ENCODE peak calls at places on chromosomes 3 and 15, in five cellular contexts. A is adipocyte, Z is GM12878, I is mesendoderm, L is IMR-90. X is an unnamed sample.

GRCh38 chr15:96121066-96121465 is 209.4 kb upstream of the NR2F2 start:
- DNase-seq in A (no peak), Z (no peak), I (no peak), L (no peak), X (no peak)

GRCh38 chr3:100335137-100335833 is 728 bp downstream of the NIT2 start:
- DNase-seq in A (no peak), Z (no peak), I (peak), L (no peak), X (peak)

GRCh38 chr3:126961191-126961790 is 21.6 kb upstream of the PLXNA1 start:
- DNase-seq in A (peak), Z (no peak), I (no peak), L (peak), X (peak)

GRCh38 chr3:53219897-53220483 is 35.8 kb downstream of the TKT start:
- DNase-seq in A (peak), Z (peak), I (peak), L (peak), X (peak)

GRCh38 chr3:13148561-13149330 is 75.5 kb upstream of the IQSEC1 start:
- DNase-seq in A (no peak), Z (no peak), I (no peak), L (no peak), X (no peak)

GRCh38 chr3:195204360-195205166 is 66.4 kb downstream of the XXYLT1 start:
- DNase-seq in A (no peak), Z (peak), I (no peak), L (no peak), X (no peak)

GRCh38 chr3:16300881-16301359 is 35.9 kb downstream of the OXNAD1 start:
- DNase-seq in A (no peak), Z (peak), I (no peak), L (no peak), X (no peak)

GRCh38 chr15:58491151-58491473 is 59.3 kb downstream of the LIPC start:
- DNase-seq in A (no peak), Z (no peak), I (no peak), L (no peak), X (no peak)

GRCh38 chr3:198071602-198072285 is 111.7 kb downstream of the LMLN start:
- DNase-seq in A (peak), Z (peak), I (peak), L (peak), X (no peak)

GRCh38 chr3:193572426-193572908 is 17.8 kb upstream of the ATP13A4 start:
- DNase-seq in A (peak), Z (no peak), I (peak), L (peak), X (peak)

GRCh38 chr3:2198880-2199279 is 100.2 kb downstream of the CNTN4 start:
- DNase-seq in A (no peak), Z (no peak), I (peak), L (no peak), X (no peak)

GRCh38 chr3:2579206-2579605 is 480.5 kb downstream of the CNTN4 start:
- DNase-seq in A (no peak), Z (no peak), I (no peak), L (no peak), X (peak)

GRCh38 chr3:156207802-156208685 is 87.7 kb downstream of the KCNAB1 start:
- DNase-seq in A (no peak), Z (no peak), I (no peak), L (peak), X (no peak)

GRCh38 chr3:49681232-49681522 is 7.0 kb downstream of the APEH start:
- DNase-seq in A (no peak), Z (no peak), I (no peak), L (no peak), X (no peak)

GRCh38 chr15:82135645-82136044 is 89.8 kb upstream of the MEX3B start:
- DNase-seq in A (no peak), Z (no peak), I (no peak), L (peak), X (no peak)

GRCh38 chr3:144677118-144677517 is 705.5 kb downstream of the DIPK2A start:
- DNase-seq in A (peak), Z (no peak), I (peak), L (peak), X (no peak)

GRCh38 chr15:68713874-68714273 is 106.8 kb downstream of the ANP32A start:
- DNase-seq in A (no peak), Z (no peak), I (no peak), L (no peak), X (no peak)

GRCh38 chr3:65436580-65436979 is 602.1 kb downstream of the MAGI1 start:
- DNase-seq in A (peak), Z (no peak), I (peak), L (no peak), X (no peak)

GRCh38 chr3:41532976-41533375 is 333.7 kb downstream of the CTNNB1 start:
- DNase-seq in A (no peak), Z (no peak), I (no peak), L (no peak), X (no peak)

GRCh38 chr3:62332771-62333381 is 40.5 kb downstream of the FEZF2 start:
- DNase-seq in A (peak), Z (no peak), I (peak), L (peak), X (no peak)

GRCh38 chr3:152589644-152590043 is 245.3 kb upstream of the P2RY1 start:
- DNase-seq in A (no peak), Z (no peak), I (no peak), L (no peak), X (no peak)

GRCh38 chr3:157159037-157159761 is 748 bp downstream of the CCNL1 start:
- DNase-seq in A (peak), Z (no peak), I (peak), L (peak), X (peak)

GRCh38 chr3:33440328-33440577 is at the start of gene UBP1:
- DNase-seq in A (no peak), Z (no peak), I (no peak), L (no peak), X (no peak)

GRCh38 chr15:75061272-75061671 is 37.9 kb downstream of the PPCDC start:
- DNase-seq in A (no peak), Z (peak), I (no peak), L (peak), X (peak)

GRCh38 chr3:122572940-122573412 is 4.5 kb upstream of the PARP15 start:
- DNase-seq in A (peak), Z (peak), I (peak), L (peak), X (no peak)

DNA sequence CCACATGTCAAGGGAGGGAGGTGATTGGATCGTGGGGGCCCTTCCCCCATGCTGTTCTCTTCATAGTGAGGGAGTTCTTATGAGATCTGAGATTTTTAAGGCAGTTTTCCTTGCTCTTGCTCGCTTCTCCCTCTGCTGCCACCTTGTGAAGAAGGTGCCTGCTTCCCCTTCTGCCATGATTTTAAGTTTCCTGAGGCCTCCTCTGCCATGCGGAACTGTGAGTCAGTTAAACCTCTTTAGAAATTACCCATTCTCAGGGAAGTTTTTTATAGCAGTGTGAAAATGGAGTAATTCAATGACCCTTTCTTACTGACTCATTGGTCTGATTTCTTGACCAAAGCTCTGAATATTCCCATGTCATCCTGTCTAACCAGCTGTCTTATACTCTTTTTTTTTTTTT is 484.4 kb upstream of the TPRG1 start:
- DNase-seq in A (peak), Z (no peak), I (peak), L (peak), X (no peak)
- H3K9ac ChIP-seq in A (no peak), Z (no peak), I (no peak), L (no peak), X (no peak)

GRCh38 chr3:154122096-154122911 is 1.1 kb downstream of the ARHGEF26 start:
- DNase-seq in A (no peak), Z (no peak), I (peak), L (no peak), X (no peak)

GRCh38 chr3:154125378-154126030 is 4.3 kb downstream of the ARHGEF26 start:
- DNase-seq in A (no peak), Z (no peak), I (no peak), L (no peak), X (no peak)

GRCh38 chr3:154122912-154123559 is 1.8 kb downstream of the ARHGEF26 start:
- DNase-seq in A (no peak), Z (no peak), I (peak), L (peak), X (no peak)

GRCh38 chr3:154121236-154122095 is at the start of gene ARHGEF26:
- DNase-seq in A (peak), Z (no peak), I (peak), L (peak), X (peak)

GRCh38 chr3:154120903-154121235 is 321 bp upstream of the ARHGEF26 start:
- DNase-seq in A (no peak), Z (no peak), I (no peak), L (no peak), X (no peak)
- H3K9ac ChIP-seq in A (peak), Z (no peak), I (peak), L (no peak), X (peak)

DNA sequence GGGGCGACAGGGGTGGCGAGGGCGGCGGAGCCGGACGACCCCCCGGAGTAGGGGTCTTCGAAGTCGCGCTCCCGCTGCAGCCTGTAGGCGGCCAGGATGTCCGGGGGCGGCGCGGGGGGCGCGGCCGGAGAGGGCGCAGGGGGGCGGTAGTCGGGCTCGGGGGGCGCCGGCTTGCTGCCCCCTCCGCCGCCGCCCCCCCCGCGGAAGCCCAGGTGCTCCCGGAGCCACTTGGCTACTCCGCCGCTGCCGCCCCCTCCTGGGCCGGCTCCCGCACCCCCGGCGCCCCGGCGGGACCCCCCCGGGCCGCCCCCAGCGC is 230 bp downstream of the SHF start:
- DNase-seq in A (no peak), Z (no peak), I (no peak), L (no peak), X (no peak)
- H3K9ac ChIP-seq in A (no peak), Z (no peak), I (peak), L (no peak), X (no peak)

GRCh38 chr3:10834951-10835350 is 18.9 kb downstream of the SLC6A11 start:
- DNase-seq in A (no peak), Z (no peak), I (no peak), L (no peak), X (no peak)
- H3K9ac ChIP-seq in A (no peak), Z (no peak), I (no peak), L (no peak), X (no peak)